ENCODE peak calls at places on chromosomes 12 and 14, in four cellular contexts. One of them, this sample, is unnamed.

GRCh38 chr14:52641745-52642144 is 53.6 kb downstream of the ERO1A start:
- DNase-seq in glutamatergic neuron: no peak
- DNase-seq in kidney tubule cell: no peak
- DNase-seq in epithelial cell of esophagus: no peak
- DNase-seq in this sample: no peak

GRCh38 chr14:99802301-99803105 is 9.3 kb downstream of the EML1 start:
- DNase-seq in glutamatergic neuron: peak; percentile 34
- DNase-seq in kidney tubule cell: no peak
- DNase-seq in epithelial cell of esophagus: no peak
- DNase-seq in this sample: no peak

GRCh38 chr12:120327593-120327992 is at the start of gene PLA2G1B:
- DNase-seq in glutamatergic neuron: no peak
- DNase-seq in kidney tubule cell: no peak
- DNase-seq in epithelial cell of esophagus: no peak
- DNase-seq in this sample: no peak

GRCh38 chr12:80937391-80938238 is at the start of gene LIN7A:
- DNase-seq in glutamatergic neuron: peak; percentile 78
- DNase-seq in kidney tubule cell: peak; percentile 26
- DNase-seq in epithelial cell of esophagus: peak; percentile 1
- DNase-seq in this sample: no peak

GRCh38 chr14:102514987-102515733 is 5.6 kb upstream of the ANKRD9 start:
- DNase-seq in glutamatergic neuron: no peak
- DNase-seq in kidney tubule cell: no peak
- DNase-seq in epithelial cell of esophagus: no peak
- DNase-seq in this sample: no peak

GRCh38 chr14:23364604-23365352 is at the start of gene EFS:
- DNase-seq in glutamatergic neuron: peak; percentile 72
- DNase-seq in kidney tubule cell: no peak
- DNase-seq in epithelial cell of esophagus: no peak
- DNase-seq in this sample: no peak

GRCh38 chr14:101135796-101136742 is 232.5 kb upstream of the RTL1 start:
- DNase-seq in glutamatergic neuron: no peak
- DNase-seq in kidney tubule cell: no peak
- DNase-seq in epithelial cell of esophagus: no peak
- DNase-seq in this sample: no peak

GRCh38 chr12:53600490-53601295 is 25.5 kb downstream of the ATF7 start:
- DNase-seq in glutamatergic neuron: no peak
- DNase-seq in kidney tubule cell: no peak
- DNase-seq in epithelial cell of esophagus: no peak
- DNase-seq in this sample: no peak

GRCh38 chr14:91417983-91418386 is 365 bp upstream of the CCDC88C start:
- DNase-seq in glutamatergic neuron: peak; percentile 54
- DNase-seq in kidney tubule cell: peak; percentile 59
- DNase-seq in epithelial cell of esophagus: peak; percentile 62
- DNase-seq in this sample: peak; percentile 53

GRCh38 chr12:87953257-87953860 is 75.8 kb downstream of the C12orf50 start:
- DNase-seq in glutamatergic neuron: no peak
- DNase-seq in kidney tubule cell: peak; percentile 57
- DNase-seq in epithelial cell of esophagus: peak; percentile 66
- DNase-seq in this sample: peak; percentile 68

GRCh38 chr12:105322070-105322469 is 8.4 kb upstream of the C12orf75 start:
- DNase-seq in glutamatergic neuron: no peak
- DNase-seq in kidney tubule cell: no peak
- DNase-seq in epithelial cell of esophagus: no peak
- DNase-seq in this sample: no peak

GRCh38 chr14:104936361-104937155 is 11.9 kb downstream of the PLD4 start:
- DNase-seq in glutamatergic neuron: peak; percentile 12
- DNase-seq in kidney tubule cell: no peak
- DNase-seq in epithelial cell of esophagus: peak; percentile 17
- DNase-seq in this sample: no peak

GRCh38 chr12:93449277-93449676 is 7.5 kb upstream of the UBE2N start:
- DNase-seq in glutamatergic neuron: no peak
- DNase-seq in kidney tubule cell: no peak
- DNase-seq in epithelial cell of esophagus: no peak
- DNase-seq in this sample: no peak

GRCh38 chr12:49537709-49538601 is 875 bp upstream of the KCNH3 start:
- DNase-seq in glutamatergic neuron: peak; percentile 47
- DNase-seq in kidney tubule cell: no peak
- DNase-seq in epithelial cell of esophagus: peak; percentile 16
- DNase-seq in this sample: peak; percentile 26

GRCh38 chr12:102483466-102483865 is 3.1 kb upstream of the IGF1 start:
- DNase-seq in glutamatergic neuron: no peak
- DNase-seq in kidney tubule cell: no peak
- DNase-seq in epithelial cell of esophagus: no peak
- DNase-seq in this sample: no peak

GRCh38 chr12:81558031-81558430 is 201.1 kb downstream of the PPFIA2 start:
- DNase-seq in glutamatergic neuron: no peak
- DNase-seq in kidney tubule cell: no peak
- DNase-seq in epithelial cell of esophagus: peak; percentile 7
- DNase-seq in this sample: no peak

GRCh38 chr14:92759679-92760523 is 11.5 kb upstream of the LGMN start:
- DNase-seq in glutamatergic neuron: no peak
- DNase-seq in kidney tubule cell: peak; percentile 63
- DNase-seq in epithelial cell of esophagus: no peak
- DNase-seq in this sample: no peak

GRCh38 chr12:18684430-18684829 is 53.4 kb downstream of the PLCZ1 start:
- DNase-seq in glutamatergic neuron: no peak
- DNase-seq in kidney tubule cell: no peak
- DNase-seq in epithelial cell of esophagus: peak; percentile 72
- DNase-seq in this sample: no peak

GRCh38 chr12:86389949-86390348 is 133.8 kb upstream of the MGAT4C start:
- DNase-seq in glutamatergic neuron: no peak
- DNase-seq in kidney tubule cell: no peak
- DNase-seq in epithelial cell of esophagus: peak; percentile 65
- DNase-seq in this sample: no peak

GRCh38 chr12:124395986-124396385 is 101.1 kb downstream of the RFLNA start:
- DNase-seq in glutamatergic neuron: no peak
- DNase-seq in kidney tubule cell: no peak
- DNase-seq in epithelial cell of esophagus: no peak
- DNase-seq in this sample: no peak

GRCh38 chr12:109258201-109258600 is 50.9 kb downstream of the FOXN4 start:
- DNase-seq in glutamatergic neuron: no peak
- DNase-seq in kidney tubule cell: no peak
- DNase-seq in epithelial cell of esophagus: no peak
- DNase-seq in this sample: no peak

GRCh38 chr14:68951051-68951797 is 27.9 kb downstream of the ACTN1 start:
- DNase-seq in glutamatergic neuron: no peak
- DNase-seq in kidney tubule cell: peak; percentile 98
- DNase-seq in epithelial cell of esophagus: peak; percentile 100
- DNase-seq in this sample: peak; percentile 93

GRCh38 chr12:76872415-76872814 is 6.4 kb downstream of the CSRP2 start:
- DNase-seq in glutamatergic neuron: no peak
- DNase-seq in kidney tubule cell: no peak
- DNase-seq in epithelial cell of esophagus: no peak
- DNase-seq in this sample: no peak

GRCh38 chr12:119624971-119625370 is 31.4 kb downstream of the TMEM233 start:
- DNase-seq in glutamatergic neuron: no peak
- DNase-seq in kidney tubule cell: peak; percentile 24
- DNase-seq in epithelial cell of esophagus: peak; percentile 17
- DNase-seq in this sample: no peak

GRCh38 chr12:116955382-116956021 is 44.8 kb downstream of the FBXW8 start:
- DNase-seq in glutamatergic neuron: no peak
- DNase-seq in kidney tubule cell: peak; percentile 88
- DNase-seq in epithelial cell of esophagus: peak; percentile 91
- DNase-seq in this sample: peak; percentile 55

GRCh38 chr12:47938594-47938993 is 24.8 kb upstream of the TMEM106C start:
- DNase-seq in glutamatergic neuron: no peak
- DNase-seq in kidney tubule cell: no peak
- DNase-seq in epithelial cell of esophagus: no peak
- DNase-seq in this sample: no peak

GRCh38 chr12:112170376-112170775 is 45.0 kb downstream of the TRAFD1 start:
- DNase-seq in glutamatergic neuron: peak; percentile 41
- DNase-seq in kidney tubule cell: no peak
- DNase-seq in epithelial cell of esophagus: no peak
- DNase-seq in this sample: peak; percentile 28

This sample was measured in ACHN.